ENCODE peak calls at places on chromosomes 1 and 21, in six cellular contexts. B, Z, A, H, X and W are unnamed samples.

GRCh38 chr21:26194811-26195251 is 24.3 kb upstream of the APP start:
- DNase-seq in B (peak; percentile 85), Z (no peak), A (peak; percentile 77), H (no peak), X (no peak), W (no peak)

GRCh38 chr1:40709100-40709801 is 17.7 kb downstream of the NFYC start:
- DNase-seq in B (peak; percentile 96), Z (peak; percentile 96), A (peak; percentile 95), H (no peak), X (peak; percentile 73), W (peak; percentile 94)

GRCh38 chr1:223363057-223363855 is 720 bp downstream of the SUSD4 start:
- DNase-seq in B (peak; percentile 40), Z (no peak), A (peak; percentile 31), H (peak; percentile 83), X (no peak), W (no peak)

GRCh38 chr1:162319510-162320160 is 57.0 kb downstream of the SPATA46 start:
- DNase-seq in B (peak; percentile 52), Z (no peak), A (peak; percentile 62), H (no peak), X (no peak), W (no peak)

GRCh38 chr1:106798991-106799390 is 257.5 kb upstream of the PRMT6 start:
- DNase-seq in B (peak; percentile 1), Z (peak; percentile 2), A (peak; percentile 35), H (no peak), X (no peak), W (no peak)

GRCh38 chr1:88900883-88901282 is 9.5 kb upstream of the GTF2B start:
- DNase-seq in B (no peak), Z (no peak), A (no peak), H (no peak), X (no peak), W (no peak)

GRCh38 chr1:65717815-65718454 is 74.8 kb upstream of the PDE4B start:
- DNase-seq in B (peak; percentile 59), Z (peak; percentile 51), A (peak; percentile 56), H (no peak), X (no peak), W (no peak)

GRCh38 chr1:7540816-7541215 is 230.3 kb upstream of the VAMP3 start:
- DNase-seq in B (no peak), Z (no peak), A (no peak), H (peak; percentile 46), X (no peak), W (no peak)

GRCh38 chr1:66752671-66753371 is 562 bp downstream of the DYNLT5 start:
- DNase-seq in B (no peak), Z (no peak), A (no peak), H (no peak), X (no peak), W (no peak)

GRCh38 chr21:43368685-43369084 is 58.2 kb downstream of the SIK1 start:
- DNase-seq in B (no peak), Z (no peak), A (no peak), H (no peak), X (no peak), W (no peak)

GRCh38 chr1:246078888-246079252 is 428.2 kb downstream of the SMYD3 start:
- DNase-seq in B (no peak), Z (no peak), A (no peak), H (no peak), X (no peak), W (no peak)

GRCh38 chr21:16086121-16086520 is 356.3 kb downstream of the USP25 start:
- DNase-seq in B (no peak), Z (no peak), A (peak; percentile 12), H (no peak), X (no peak), W (no peak)

GRCh38 chr21:36491191-36491916 is 11.4 kb upstream of the CLDN14 start:
- DNase-seq in B (peak; percentile 72), Z (no peak), A (peak; percentile 66), H (no peak), X (no peak), W (no peak)

GRCh38 chr1:76901158-76901767 is 34.0 kb downstream of the ST6GALNAC5 start:
- DNase-seq in B (peak; percentile 75), Z (peak; percentile 67), A (peak; percentile 74), H (no peak), X (no peak), W (no peak)

GRCh38 chr1:77976433-77977076 is 2.3 kb downstream of the FUBP1 start:
- DNase-seq in B (no peak), Z (no peak), A (no peak), H (no peak), X (no peak), W (no peak)

GRCh38 chr1:8342325-8342724 is 24.4 kb downstream of the SLC45A1 start:
- DNase-seq in B (peak; percentile 86), Z (peak; percentile 21), A (peak; percentile 92), H (peak; percentile 87), X (no peak), W (no peak)

GRCh38 chr1:2174348-2175054 is 20.1 kb downstream of the FAAP20 start:
- DNase-seq in B (peak; percentile 64), Z (peak; percentile 52), A (peak; percentile 84), H (peak; percentile 82), X (no peak), W (no peak)

GRCh38 chr21:39616373-39616772 is 3.6 kb downstream of the B3GALT5 start:
- DNase-seq in B (no peak), Z (no peak), A (no peak), H (no peak), X (no peak), W (no peak)

GRCh38 chr1:227666286-227666685 is 68.8 kb downstream of the JMJD4 start:
- DNase-seq in B (peak; percentile 4), Z (no peak), A (no peak), H (no peak), X (no peak), W (no peak)

GRCh38 chr1:232643227-232643626 is 13.3 kb upstream of the SIPA1L2 start:
- DNase-seq in B (no peak), Z (no peak), A (no peak), H (no peak), X (no peak), W (no peak)

GRCh38 chr1:214979191-214979590 is 103.3 kb upstream of the KCNK2 start:
- DNase-seq in B (no peak), Z (no peak), A (no peak), H (no peak), X (no peak), W (no peak)

GRCh38 chr1:171913385-171913784 is 72.1 kb downstream of the DNM3 start:
- DNase-seq in B (peak; percentile 9), Z (no peak), A (peak; percentile 75), H (no peak), X (no peak), W (no peak)

GRCh38 chr21:16071082-16071481 is 341.3 kb downstream of the USP25 start:
- DNase-seq in B (peak; percentile 6), Z (no peak), A (peak; percentile 61), H (peak; percentile 43), X (no peak), W (no peak)

GRCh38 chr1:234541281-234541975 is 62.4 kb upstream of the TARBP1 start:
- DNase-seq in B (peak; percentile 47), Z (peak; percentile 33), A (peak; percentile 73), H (no peak), X (no peak), W (no peak)

GRCh38 chr21:28229811-28230210 is 762.9 kb downstream of the LTN1 start:
- DNase-seq in B (peak; percentile 82), Z (peak; percentile 90), A (peak; percentile 81), H (no peak), X (no peak), W (no peak)